ENCODE peak calls at places on chromosomes 1 and 21, in six cellular contexts. B, Q, Y, O, K and F are unnamed samples.

GRCh38 chr1:21764615-21765423 is 18.1 kb downstream of the USP48 start:
- DNase-seq in Q (peak), Y (peak), K (no peak), B (peak), O (peak), F (no peak)

GRCh38 chr1:54480201-54480848 is 67.7 kb upstream of the ACOT11 start:
- DNase-seq in Q (no peak), O (no peak), K (no peak), Y (no peak), B (no peak), F (no peak)

GRCh38 chr21:37711294-37711844 is 204.9 kb downstream of the KCNJ6 start:
- DNase-seq in O (no peak), Y (no peak), B (no peak), K (no peak), Q (peak), F (no peak)

GRCh38 chr1:2785631-2786328 is 15.7 kb downstream of the TTC34 start:
- DNase-seq in O (no peak), K (no peak), Y (no peak), Q (no peak), B (no peak), F (no peak)

GRCh38 chr1:36988741-36989193 is 45.5 kb downstream of the GRIK3 start:
- DNase-seq in Y (no peak), O (no peak), K (no peak), B (no peak), Q (no peak), F (no peak)

GRCh38 chr1:71964188-71964587 is 318.2 kb downstream of the NEGR1 start:
- DNase-seq in B (no peak), Q (no peak), Y (peak), O (peak), K (peak), F (no peak)

GRCh38 chr1:19066874-19067186 is 110.4 kb upstream of the IFFO2 start:
- DNase-seq in Q (no peak), O (no peak), B (no peak), Y (no peak), K (no peak), F (no peak)

GRCh38 chr1:38611661-38612211 is 247.8 kb downstream of the RRAGC start:
- DNase-seq in B (no peak), K (no peak), Y (no peak), O (no peak), Q (peak), F (no peak)

GRCh38 chr1:64410217-64410616 is 59.7 kb upstream of the CACHD1 start:
- DNase-seq in K (no peak), Y (no peak), O (no peak), Q (no peak), B (no peak), F (no peak)

GRCh38 chr1:191831572-191831971 is 326.7 kb upstream of the RGS18 start:
- DNase-seq in K (no peak), Q (peak), Y (no peak), O (peak), B (no peak), F (no peak)

GRCh38 chr1:207870279-207871031 is 40.5 kb downstream of the CD34 start:
- DNase-seq in O (no peak), K (no peak), Y (no peak), Q (no peak), B (no peak), F (no peak)

GRCh38 chr1:8660455-8660854 is 157.0 kb downstream of the RERE start:
- DNase-seq in B (peak), Q (peak), O (peak), Y (no peak), K (peak), F (no peak)

GRCh38 chr1:23692308-23692871 is 784 bp downstream of the RPL11 start:
- DNase-seq in Y (no peak), K (no peak), O (no peak), Q (no peak), B (no peak), F (no peak)

GRCh38 chr1:25997759-25998074 is at the start of gene PAFAH2:
- DNase-seq in Q (no peak), O (no peak), B (no peak), K (peak), Y (peak), F (no peak)

GRCh38 chr1:10402729-10403274 is 3.9 kb downstream of the PGD start:
- DNase-seq in B (no peak), O (peak), Q (no peak), K (no peak), Y (no peak), F (no peak)

GRCh38 chr1:40853113-40853999 is 8.8 kb downstream of the CITED4 start:
- DNase-seq in Q (no peak), B (no peak), K (no peak), Y (no peak), O (no peak), F (no peak)

GRCh38 chr1:221397141-221397540 is 344.7 kb downstream of the DUSP10 start:
- DNase-seq in O (no peak), Q (no peak), K (no peak), Y (no peak), B (no peak), F (no peak)

GRCh38 chr1:3915551-3916121 is 15.6 kb upstream of the C1orf174 start:
- DNase-seq in Q (no peak), K (no peak), O (no peak), Y (no peak), B (no peak), F (peak)

GRCh38 chr1:157032303-157032702 is 13.2 kb downstream of the ARHGEF11 start:
- DNase-seq in B (no peak), O (no peak), Q (no peak), K (no peak), Y (no peak), F (no peak)

GRCh38 chr1:61174060-61174788 is 91.9 kb downstream of the NFIA start:
- DNase-seq in Y (no peak), Q (no peak), K (no peak), B (no peak), O (no peak), F (no peak)

GRCh38 chr1:19644761-19645543 is 841 bp downstream of the NBL1 start:
- DNase-seq in Y (no peak), Q (peak), K (no peak), B (peak), O (no peak), F (peak)

GRCh38 chr1:175132456-175132855 is 60.1 kb downstream of the KIAA0040 start:
- DNase-seq in Y (no peak), K (no peak), Q (no peak), O (peak), B (no peak), F (no peak)

GRCh38 chr1:231691618-231692259 is 65.1 kb downstream of the DISC1 start:
- DNase-seq in O (peak), K (peak), Y (no peak), Q (peak), B (peak), F (peak)

GRCh38 chr1:2936568-2937515 is 84.4 kb upstream of the ACTRT2 start:
- DNase-seq in Y (no peak), B (no peak), K (no peak), O (no peak), Q (no peak), F (no peak)

GRCh38 chr1:57707631-57708030 is 283.8 kb upstream of the DAB1 start:
- DNase-seq in B (no peak), O (no peak), Y (no peak), Q (peak), K (no peak), F (no peak)

GRCh38 chr1:171716620-171717019 is 25.2 kb downstream of the VAMP4 start:
- DNase-seq in K (no peak), Q (peak), Y (no peak), O (no peak), B (no peak), F (no peak)

GRCh38 chr1:81008298-81008697 is 792.4 kb upstream of the ADGRL2 start:
- DNase-seq in Q (no peak), B (no peak), K (no peak), Y (no peak), O (no peak), F (no peak)

GRCh38 chr1:1342061-1342562 is 7.1 kb downstream of the DVL1 start:
- DNase-seq in Y (no peak), Q (no peak), B (no peak), O (no peak), K (no peak), F (no peak)

GRCh38 chr1:151968058-151968457 is 25.6 kb downstream of the S100A10 start:
- DNase-seq in K (peak), Y (no peak), Q (peak), B (no peak), O (peak), F (no peak)

GRCh38 chr1:10745886-10746455 is 50.5 kb downstream of the CASZ1 start:
- DNase-seq in K (no peak), O (no peak), Q (no peak), B (peak), Y (peak), F (no peak)

GRCh38 chr1:81756872-81757271 is 43.9 kb upstream of the ADGRL2 start:
- DNase-seq in K (no peak), O (peak), Y (no peak), Q (no peak), B (no peak), F (no peak)

GRCh38 chr1:3080236-3080964 is 11.4 kb downstream of the PRDM16 start:
- DNase-seq in B (no peak), Y (no peak), O (no peak), Q (no peak), K (no peak), F (no peak)

GRCh38 chr1:67465371-67465770 is 35.2 kb upstream of the SERBP1 start:
- DNase-seq in Q (no peak), O (no peak), Y (no peak), K (no peak), B (no peak), F (no peak)

GRCh38 chr1:14567903-14568302 is 30.6 kb upstream of the KAZN start:
- DNase-seq in B (no peak), Q (no peak), Y (no peak), O (no peak), K (no peak), F (no peak)

GRCh38 chr1:30704765-30705509 is 18.4 kb downstream of the MATN1 start:
- DNase-seq in K (no peak), B (no peak), Y (no peak), Q (no peak), O (no peak), F (no peak)

GRCh38 chr1:185207980-185208602 is 51.1 kb downstream of the SWT1 start:
- DNase-seq in Y (no peak), O (no peak), Q (no peak), B (no peak), K (no peak), F (no peak)

GRCh38 chr1:152026895-152027294 is 9.9 kb downstream of the S100A11 start:
- DNase-seq in Y (no peak), Q (no peak), K (no peak), B (no peak), O (no peak), F (no peak)

GRCh38 chr1:81754424-81754823 is 46.3 kb upstream of the ADGRL2 start:
- DNase-seq in B (no peak), K (no peak), Q (no peak), Y (no peak), O (no peak), F (no peak)

DNA sequence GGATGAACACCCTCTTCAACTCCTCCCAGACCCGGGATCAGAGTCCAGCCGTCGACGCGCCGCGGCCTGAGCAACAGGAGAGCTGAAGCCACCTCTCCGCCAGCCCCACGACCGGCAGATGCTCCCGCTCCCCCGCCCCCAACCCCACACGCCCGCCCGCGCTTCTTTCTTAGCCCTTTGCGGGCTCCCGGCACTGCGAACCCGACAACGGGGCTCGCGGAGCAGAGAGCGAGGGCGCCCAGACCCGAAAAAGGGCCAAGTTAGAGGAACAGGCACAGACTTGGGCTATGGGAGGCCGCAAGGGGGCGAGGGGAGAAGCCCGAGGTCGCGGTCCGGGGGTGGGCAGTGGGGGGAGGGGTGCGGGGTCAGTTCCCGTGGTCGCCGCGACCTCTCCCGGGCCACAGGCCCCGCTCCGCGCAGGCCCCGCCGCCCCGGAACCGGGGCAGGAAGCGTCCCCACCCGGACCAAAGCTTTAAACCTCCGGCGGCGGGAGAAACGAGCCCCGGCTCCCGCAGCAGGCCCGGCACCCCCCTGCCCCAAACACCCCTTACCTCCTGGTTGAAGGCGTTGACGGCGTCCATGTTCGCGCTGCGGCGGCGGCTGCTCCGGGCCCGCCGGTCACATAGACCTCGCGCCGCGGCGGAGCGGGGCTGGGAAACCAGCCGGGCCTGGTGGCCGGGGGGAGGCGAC is 661 bp downstream of the SCAF4 start:
- DNase-seq in Y (peak), Q (peak), O (no peak), B (peak), K (peak), F (peak)
- TF ChIP-seq CTCF in Y (no peak), Q (no peak), O (peak), B (peak), K (peak), F (no peak)

DNA sequence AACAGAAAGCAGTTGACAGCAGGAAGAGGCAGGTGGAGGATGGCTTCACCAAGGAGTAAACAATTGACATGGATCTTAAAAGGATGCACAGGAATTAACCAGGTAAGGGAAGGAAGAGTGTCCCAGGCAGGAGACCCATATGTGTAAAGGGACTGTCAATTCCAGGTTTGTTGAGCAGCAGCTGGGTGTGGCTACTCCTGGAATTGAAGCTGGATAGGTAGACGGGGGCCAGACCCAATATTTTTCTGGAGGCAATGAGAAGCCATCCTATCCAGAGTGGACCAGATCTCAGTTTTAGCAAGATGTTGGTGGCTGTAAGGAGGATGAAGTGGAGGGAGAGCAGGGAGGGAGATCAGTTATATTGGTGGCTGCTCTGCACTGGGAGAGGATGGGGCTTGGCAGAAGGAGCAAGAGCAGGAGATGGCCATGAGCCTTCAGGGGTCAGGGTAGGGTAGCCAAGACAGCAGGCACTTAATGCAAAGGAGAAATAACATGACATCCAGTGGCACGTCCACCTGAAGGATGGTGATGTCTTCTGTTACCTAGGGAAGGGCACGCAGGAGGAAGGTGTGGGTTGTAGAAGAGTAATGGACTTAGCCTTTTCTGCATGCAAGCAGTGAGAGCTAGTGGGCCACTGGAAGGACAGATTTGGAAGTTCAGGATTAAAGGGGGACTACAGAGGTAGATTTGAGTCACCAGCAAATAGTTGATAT is 146.7 kb upstream of the HMGB4 start:
- DNase-seq in O (no peak), K (no peak), Y (no peak), B (no peak), Q (no peak), F (no peak)
- TF ChIP-seq CTCF in O (no peak), K (no peak), Y (no peak), B (no peak), Q (no peak), F (no peak)

GRCh38 chr1:224505454-224506093 is 71.0 kb upstream of the WDR26 start:
- DNase-seq in O (no peak), Q (no peak), Y (no peak), B (no peak), K (no peak), F (no peak)

GRCh38 chr1:224504642-224505041 is 70.0 kb upstream of the WDR26 start:
- DNase-seq in Q (no peak), B (no peak), O (no peak), Y (no peak), K (no peak), F (no peak)

GRCh38 chr1:224502459-224503160 is 68.0 kb upstream of the WDR26 start:
- DNase-seq in B (no peak), O (peak), Q (peak), Y (no peak), K (no peak), F (no peak)

GRCh38 chr1:224501836-224502235 is 67.2 kb upstream of the WDR26 start:
- DNase-seq in K (no peak), B (no peak), Q (no peak), O (no peak), Y (no peak), F (no peak)

GRCh38 chr1:224503161-224504118 is 68.8 kb upstream of the WDR26 start:
- DNase-seq in Q (peak), O (peak), K (peak), B (peak), Y (peak), F (no peak)
- TF ChIP-seq CTCF in Q (peak), O (peak), K (peak), B (peak), Y (no peak), F (no peak)

GRCh38 chr1:178339834-178340233 is 156.9 kb downstream of the CLEC20A start:
- DNase-seq in Q (no peak), B (no peak), O (no peak), Y (no peak), K (no peak), F (no peak)

GRCh38 chr1:178345821-178346220 is 150.9 kb downstream of the CLEC20A start:
- DNase-seq in O (no peak), B (no peak), K (no peak), Q (no peak), Y (no peak), F (no peak)

GRCh38 chr1:178345238-178345637 is 151.5 kb downstream of the CLEC20A start:
- DNase-seq in O (no peak), Y (no peak), Q (no peak), B (no peak), K (no peak), F (no peak)

GRCh38 chr1:178341218-178341956 is 155.4 kb downstream of the CLEC20A start:
- DNase-seq in O (peak), Y (peak), K (peak), Q (peak), B (peak), F (peak)

DNA sequence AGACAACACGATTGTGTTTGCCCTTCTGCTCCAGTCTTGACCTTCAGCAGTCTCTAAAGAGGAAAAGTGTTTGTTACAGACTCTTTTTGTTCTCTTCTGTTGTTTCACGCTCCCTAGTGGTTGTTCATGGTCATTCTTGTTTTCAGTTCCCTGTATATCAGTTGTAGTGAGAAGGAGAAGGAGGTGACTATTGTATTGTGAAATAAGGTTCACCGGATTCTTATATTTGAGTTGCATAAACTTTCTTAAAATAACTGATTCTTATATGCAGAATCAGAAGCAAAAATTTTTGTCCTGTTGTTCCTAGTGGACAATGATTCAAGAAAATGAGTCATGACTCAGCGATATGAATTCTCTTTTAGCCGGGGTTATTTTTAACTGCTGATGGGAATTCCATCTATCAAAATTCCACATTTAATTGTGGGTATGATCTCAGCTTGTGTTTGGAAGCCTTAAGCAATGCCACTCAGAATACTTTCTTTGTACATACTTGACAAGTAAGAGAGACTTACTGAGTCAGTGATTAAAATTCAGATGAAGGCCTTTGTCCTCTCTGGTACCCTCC is 152.2 kb downstream of the CLEC20A start:
- DNase-seq in B (no peak), K (no peak), Q (peak), Y (no peak), O (peak), F (no peak)
- TF ChIP-seq CTCF in B (peak), K (peak), Q (peak), Y (no peak), O (peak), F (no peak)

DNA sequence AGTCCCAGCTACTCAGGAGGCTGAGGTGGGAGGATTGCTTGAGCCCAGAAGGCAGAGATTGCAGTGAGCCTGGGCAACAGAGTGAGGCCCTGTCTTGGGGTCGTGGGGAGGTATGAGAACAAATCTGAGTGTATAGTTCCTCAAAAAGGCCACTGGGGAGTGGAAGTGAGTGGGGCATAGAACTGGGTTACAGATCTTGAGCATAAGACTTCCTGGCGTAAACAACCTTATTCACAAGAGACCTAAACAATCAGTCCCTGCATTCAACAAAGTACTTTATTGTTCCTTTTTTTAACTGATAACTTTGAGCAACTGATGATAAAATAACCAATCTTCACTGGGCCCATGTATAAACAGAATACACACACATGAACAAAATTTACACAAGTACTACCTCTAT is 72.7 kb upstream of the MUTYH start:
- DNase-seq in K (no peak), O (no peak), Y (no peak), Q (no peak), B (no peak), F (no peak)
- TF ChIP-seq CTCF in K (no peak), O (no peak), Y (no peak), Q (no peak), B (no peak), F (no peak)

GRCh38 chr1:48228156-48228555 is 5.6 kb downstream of the SLC5A9 start:
- DNase-seq in Y (no peak), B (no peak), O (no peak), Q (peak), K (peak), F (no peak)
- TF ChIP-seq CTCF in Y (no peak), B (no peak), O (no peak), Q (no peak), K (peak), F (no peak)